ENCODE peak calls at places on chromosome 21, in eight cellular contexts. One of them, this sample, is unnamed.

GRCh38 chr21:34639882-34640788 is 25.2 kb upstream of the RCAN1 start:
- DNase-seq in fibroblast of the aortic adventitia: peak; percentile 34
- DNase-seq in testis: no peak
- DNase-seq in dorsolateral prefrontal cortex: no peak
- DNase-seq in RWPE1: no peak
- DNase-seq in foreskin fibroblast: no peak
- DNase-seq in bronchial epithelial cell: no peak
- DNase-seq in brain microvascular endothelial cell: no peak
- DNase-seq in this sample: no peak

GRCh38 chr21:15063081-15063820 is 1.5 kb downstream of the NRIP1 start:
- DNase-seq in fibroblast of the aortic adventitia: peak; percentile 36
- DNase-seq in testis: peak; percentile 34
- DNase-seq in dorsolateral prefrontal cortex: no peak
- DNase-seq in RWPE1: peak; percentile 33
- DNase-seq in foreskin fibroblast: no peak
- DNase-seq in bronchial epithelial cell: peak; percentile 84
- DNase-seq in brain microvascular endothelial cell: no peak
- DNase-seq in this sample: no peak

GRCh38 chr21:26850116-26850643 is 5.0 kb upstream of the ADAMTS1 start:
- DNase-seq in fibroblast of the aortic adventitia: peak; percentile 79
- DNase-seq in testis: no peak
- DNase-seq in dorsolateral prefrontal cortex: no peak
- DNase-seq in RWPE1: peak; percentile 13
- DNase-seq in foreskin fibroblast: no peak
- DNase-seq in bronchial epithelial cell: peak; percentile 68
- DNase-seq in brain microvascular endothelial cell: no peak
- DNase-seq in this sample: peak; percentile 48

GRCh38 chr21:25329227-25329626 is 278.1 kb downstream of the MRPL39 start:
- DNase-seq in fibroblast of the aortic adventitia: peak; percentile 95
- DNase-seq in testis: no peak
- DNase-seq in dorsolateral prefrontal cortex: no peak
- DNase-seq in RWPE1: peak; percentile 85
- DNase-seq in foreskin fibroblast: peak; percentile 66
- DNase-seq in bronchial epithelial cell: peak; percentile 75
- DNase-seq in brain microvascular endothelial cell: no peak
- DNase-seq in this sample: peak; percentile 83

GRCh38 chr21:20997633-20998455 is at the start of gene NCAM2:
- DNase-seq in fibroblast of the aortic adventitia: peak; percentile 76
- DNase-seq in testis: peak; percentile 81
- DNase-seq in dorsolateral prefrontal cortex: peak; percentile 74
- DNase-seq in RWPE1: peak; percentile 38
- DNase-seq in foreskin fibroblast: peak; percentile 80
- DNase-seq in bronchial epithelial cell: peak; percentile 4
- DNase-seq in brain microvascular endothelial cell: peak; percentile 10
- DNase-seq in this sample: peak; percentile 43

GRCh38 chr21:26120833-26121232 is 49.7 kb downstream of the APP start:
- DNase-seq in fibroblast of the aortic adventitia: no peak
- DNase-seq in testis: no peak
- DNase-seq in dorsolateral prefrontal cortex: no peak
- DNase-seq in RWPE1: peak; percentile 78
- DNase-seq in foreskin fibroblast: no peak
- DNase-seq in bronchial epithelial cell: peak; percentile 96
- DNase-seq in brain microvascular endothelial cell: no peak
- DNase-seq in this sample: no peak

GRCh38 chr21:30072496-30072895 is 94.1 kb downstream of the CLDN17 start:
- DNase-seq in fibroblast of the aortic adventitia: peak; percentile 1
- DNase-seq in testis: peak; percentile 53
- DNase-seq in dorsolateral prefrontal cortex: no peak
- DNase-seq in RWPE1: peak; percentile 44
- DNase-seq in foreskin fibroblast: no peak
- DNase-seq in bronchial epithelial cell: peak; percentile 82
- DNase-seq in brain microvascular endothelial cell: peak; percentile 45
- DNase-seq in this sample: no peak

GRCh38 chr21:34598931-34599400 is 15.9 kb downstream of the RCAN1 start:
- DNase-seq in fibroblast of the aortic adventitia: no peak
- DNase-seq in testis: no peak
- DNase-seq in dorsolateral prefrontal cortex: no peak
- DNase-seq in RWPE1: peak; percentile 72
- DNase-seq in foreskin fibroblast: no peak
- DNase-seq in bronchial epithelial cell: peak; percentile 89
- DNase-seq in brain microvascular endothelial cell: no peak
- DNase-seq in this sample: peak; percentile 21

GRCh38 chr21:30434033-30434631 is 4.1 kb downstream of the KRTAP13-4 start:
- DNase-seq in fibroblast of the aortic adventitia: peak; percentile 0
- DNase-seq in testis: peak; percentile 57
- DNase-seq in dorsolateral prefrontal cortex: no peak
- DNase-seq in RWPE1: peak; percentile 21
- DNase-seq in foreskin fibroblast: no peak
- DNase-seq in bronchial epithelial cell: peak; percentile 47
- DNase-seq in brain microvascular endothelial cell: peak; percentile 20
- DNase-seq in this sample: no peak

GRCh38 chr21:34524671-34525601 is 12.9 kb upstream of the KCNE1 start:
- DNase-seq in fibroblast of the aortic adventitia: peak; percentile 75
- DNase-seq in testis: peak; percentile 30
- DNase-seq in dorsolateral prefrontal cortex: no peak
- DNase-seq in RWPE1: no peak
- DNase-seq in foreskin fibroblast: no peak
- DNase-seq in bronchial epithelial cell: peak; percentile 57
- DNase-seq in brain microvascular endothelial cell: no peak
- DNase-seq in this sample: peak; percentile 35

GRCh38 chr21:35311985-35312384 is 262.9 kb upstream of the RUNX1 start:
- DNase-seq in fibroblast of the aortic adventitia: no peak
- DNase-seq in testis: no peak
- DNase-seq in dorsolateral prefrontal cortex: no peak
- DNase-seq in RWPE1: no peak
- DNase-seq in foreskin fibroblast: no peak
- DNase-seq in bronchial epithelial cell: no peak
- DNase-seq in brain microvascular endothelial cell: no peak
- DNase-seq in this sample: no peak

GRCh38 chr21:35226960-35227741 is 178.0 kb upstream of the RUNX1 start:
- DNase-seq in fibroblast of the aortic adventitia: no peak
- DNase-seq in testis: no peak
- DNase-seq in dorsolateral prefrontal cortex: no peak
- DNase-seq in RWPE1: no peak
- DNase-seq in foreskin fibroblast: no peak
- DNase-seq in bronchial epithelial cell: no peak
- DNase-seq in brain microvascular endothelial cell: no peak
- DNase-seq in this sample: no peak

GRCh38 chr21:36237441-36237840 is 80.8 kb downstream of the DOP1B start:
- DNase-seq in fibroblast of the aortic adventitia: no peak
- DNase-seq in testis: no peak
- DNase-seq in dorsolateral prefrontal cortex: no peak
- DNase-seq in RWPE1: peak; percentile 11
- DNase-seq in foreskin fibroblast: no peak
- DNase-seq in bronchial epithelial cell: peak; percentile 96
- DNase-seq in brain microvascular endothelial cell: no peak
- DNase-seq in this sample: no peak

GRCh38 chr21:24824209-24824608 is 783.1 kb downstream of the MRPL39 start:
- DNase-seq in fibroblast of the aortic adventitia: no peak
- DNase-seq in testis: no peak
- DNase-seq in dorsolateral prefrontal cortex: no peak
- DNase-seq in RWPE1: no peak
- DNase-seq in foreskin fibroblast: no peak
- DNase-seq in bronchial epithelial cell: no peak
- DNase-seq in brain microvascular endothelial cell: no peak
- DNase-seq in this sample: no peak

GRCh38 chr21:35940074-35940927 is 120.0 kb downstream of the SETD4 start:
- DNase-seq in fibroblast of the aortic adventitia: peak; percentile 89
- DNase-seq in testis: peak; percentile 72
- DNase-seq in dorsolateral prefrontal cortex: no peak
- DNase-seq in RWPE1: peak; percentile 51
- DNase-seq in foreskin fibroblast: peak; percentile 74
- DNase-seq in bronchial epithelial cell: peak; percentile 69
- DNase-seq in brain microvascular endothelial cell: peak; percentile 58
- DNase-seq in this sample: peak; percentile 75

GRCh38 chr21:33441489-33442477 is 38.0 kb downstream of the TMEM50B start:
- DNase-seq in fibroblast of the aortic adventitia: peak; percentile 82
- DNase-seq in testis: no peak
- DNase-seq in dorsolateral prefrontal cortex: no peak
- DNase-seq in RWPE1: peak; percentile 73
- DNase-seq in foreskin fibroblast: peak; percentile 52
- DNase-seq in bronchial epithelial cell: peak; percentile 92
- DNase-seq in brain microvascular endothelial cell: peak; percentile 90
- DNase-seq in this sample: peak; percentile 65

GRCh38 chr21:25561668-25562641 is 45.3 kb downstream of the MRPL39 start:
- DNase-seq in fibroblast of the aortic adventitia: peak; percentile 73
- DNase-seq in testis: peak; percentile 37
- DNase-seq in dorsolateral prefrontal cortex: no peak
- DNase-seq in RWPE1: peak; percentile 45
- DNase-seq in foreskin fibroblast: peak; percentile 76
- DNase-seq in bronchial epithelial cell: peak; percentile 29
- DNase-seq in brain microvascular endothelial cell: peak; percentile 66
- DNase-seq in this sample: peak; percentile 65

GRCh38 chr21:15986277-15986676 is 256.5 kb downstream of the USP25 start:
- DNase-seq in fibroblast of the aortic adventitia: peak; percentile 46
- DNase-seq in testis: no peak
- DNase-seq in dorsolateral prefrontal cortex: no peak
- DNase-seq in RWPE1: no peak
- DNase-seq in foreskin fibroblast: no peak
- DNase-seq in bronchial epithelial cell: no peak
- DNase-seq in brain microvascular endothelial cell: peak; percentile 22
- DNase-seq in this sample: no peak

GRCh38 chr21:34554227-34554626 is 42.2 kb upstream of the KCNE1 start:
- DNase-seq in fibroblast of the aortic adventitia: no peak
- DNase-seq in testis: no peak
- DNase-seq in dorsolateral prefrontal cortex: no peak
- DNase-seq in RWPE1: no peak
- DNase-seq in foreskin fibroblast: no peak
- DNase-seq in bronchial epithelial cell: no peak
- DNase-seq in brain microvascular endothelial cell: no peak
- DNase-seq in this sample: no peak

GRCh38 chr21:16829532-16829931 is 683.3 kb upstream of the CXADR start:
- DNase-seq in fibroblast of the aortic adventitia: no peak
- DNase-seq in testis: no peak
- DNase-seq in dorsolateral prefrontal cortex: no peak
- DNase-seq in RWPE1: no peak
- DNase-seq in foreskin fibroblast: no peak
- DNase-seq in bronchial epithelial cell: no peak
- DNase-seq in brain microvascular endothelial cell: no peak
- DNase-seq in this sample: no peak

GRCh38 chr21:35352066-35352770 is 303.1 kb upstream of the RUNX1 start:
- DNase-seq in fibroblast of the aortic adventitia: peak; percentile 84
- DNase-seq in testis: no peak
- DNase-seq in dorsolateral prefrontal cortex: no peak
- DNase-seq in RWPE1: no peak
- DNase-seq in foreskin fibroblast: peak; percentile 41
- DNase-seq in bronchial epithelial cell: peak; percentile 89
- DNase-seq in brain microvascular endothelial cell: peak; percentile 55
- DNase-seq in this sample: peak; percentile 27

GRCh38 chr21:27301216-27301615 is 334.3 kb upstream of the ADAMTS5 start:
- DNase-seq in fibroblast of the aortic adventitia: peak; percentile 74
- DNase-seq in testis: no peak
- DNase-seq in dorsolateral prefrontal cortex: no peak
- DNase-seq in RWPE1: no peak
- DNase-seq in foreskin fibroblast: peak; percentile 26
- DNase-seq in bronchial epithelial cell: no peak
- DNase-seq in brain microvascular endothelial cell: no peak
- DNase-seq in this sample: no peak

DNA sequence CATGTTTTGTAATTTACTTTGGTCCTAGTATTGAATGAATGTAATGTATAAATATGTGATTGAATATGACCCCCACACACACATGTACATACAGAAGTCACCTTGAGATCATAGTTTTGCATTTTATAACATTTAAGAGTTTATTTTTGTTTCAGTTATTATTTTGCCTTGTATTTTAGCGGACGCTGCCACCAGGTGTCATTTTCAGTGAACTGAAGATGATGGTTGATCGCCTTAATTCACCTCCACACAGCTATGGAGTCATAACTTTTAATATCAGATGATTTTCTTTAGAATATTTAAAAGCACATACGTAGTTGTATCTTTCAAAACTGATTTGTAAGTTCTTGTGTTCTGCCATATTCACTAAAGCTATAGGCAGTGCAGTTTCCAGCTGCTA is 130.4 kb downstream of the DYRK1A start:
- DNase-seq in fibroblast of the aortic adventitia: peak; percentile 30
- DNase-seq in testis: no peak
- DNase-seq in dorsolateral prefrontal cortex: no peak
- DNase-seq in RWPE1: no peak
- DNase-seq in foreskin fibroblast: no peak
- DNase-seq in bronchial epithelial cell: no peak
- DNase-seq in brain microvascular endothelial cell: no peak
- DNase-seq in this sample: no peak
- TF ChIP-seq CTCF in fibroblast of the aortic adventitia: peak; percentile 16
- TF ChIP-seq CTCF in testis: peak; percentile 18
- TF ChIP-seq CTCF in dorsolateral prefrontal cortex: peak; percentile 17
- TF ChIP-seq CTCF in RWPE1: peak; percentile 33
- TF ChIP-seq CTCF in foreskin fibroblast: peak; percentile 6
- TF ChIP-seq CTCF in bronchial epithelial cell: no peak
- TF ChIP-seq CTCF in brain microvascular endothelial cell: no peak
- TF ChIP-seq CTCF in this sample: peak; percentile 64

DNA sequence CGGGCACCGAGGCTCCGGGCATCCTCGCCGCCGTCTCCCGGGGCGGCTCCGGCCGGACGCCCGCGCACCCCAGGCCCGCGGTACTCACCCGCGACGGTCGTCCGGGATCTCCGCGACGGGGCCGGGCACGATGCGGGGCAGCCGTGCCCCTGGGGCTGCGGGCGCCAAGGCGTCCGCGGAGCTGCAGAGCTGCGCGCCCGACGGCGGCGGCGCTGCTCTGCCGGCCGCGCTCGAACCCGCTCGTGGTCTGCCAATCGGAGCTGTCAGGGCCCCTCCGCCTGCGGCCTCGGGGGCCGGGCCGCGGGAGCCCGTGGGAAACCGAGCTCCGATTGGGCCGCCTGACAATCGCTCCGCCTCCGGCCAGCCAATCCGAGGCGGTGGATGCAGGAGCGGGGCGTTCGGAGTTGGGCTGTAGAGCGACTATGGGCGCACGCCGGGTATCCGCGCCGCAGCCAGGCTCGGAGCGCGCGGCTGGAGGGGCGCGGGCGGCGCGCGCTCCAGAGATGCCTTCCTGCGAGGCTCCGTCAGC is 100.6 kb upstream of the SOD1 start:
- DNase-seq in fibroblast of the aortic adventitia: peak; percentile 80
- DNase-seq in testis: peak; percentile 96
- DNase-seq in dorsolateral prefrontal cortex: peak; percentile 91
- DNase-seq in RWPE1: peak; percentile 96
- DNase-seq in foreskin fibroblast: peak; percentile 71
- DNase-seq in bronchial epithelial cell: peak; percentile 83
- DNase-seq in brain microvascular endothelial cell: peak; percentile 96
- DNase-seq in this sample: no peak
- TF ChIP-seq CTCF in fibroblast of the aortic adventitia: no peak
- TF ChIP-seq CTCF in testis: peak; percentile 43
- TF ChIP-seq CTCF in dorsolateral prefrontal cortex: peak; percentile 41
- TF ChIP-seq CTCF in RWPE1: peak; percentile 54
- TF ChIP-seq CTCF in foreskin fibroblast: no peak
- TF ChIP-seq CTCF in bronchial epithelial cell: no peak
- TF ChIP-seq CTCF in brain microvascular endothelial cell: no peak
- TF ChIP-seq CTCF in this sample: no peak

GRCh38 chr21:17900281-17900989 is 81.3 kb upstream of the C21orf91 start:
- DNase-seq in fibroblast of the aortic adventitia: no peak
- DNase-seq in testis: peak; percentile 37
- DNase-seq in dorsolateral prefrontal cortex: no peak
- DNase-seq in RWPE1: no peak
- DNase-seq in foreskin fibroblast: no peak
- DNase-seq in bronchial epithelial cell: no peak
- DNase-seq in brain microvascular endothelial cell: no peak
- DNase-seq in this sample: no peak
- TF ChIP-seq CTCF in fibroblast of the aortic adventitia: no peak
- TF ChIP-seq CTCF in testis: no peak
- TF ChIP-seq CTCF in dorsolateral prefrontal cortex: no peak
- TF ChIP-seq CTCF in RWPE1: no peak
- TF ChIP-seq CTCF in foreskin fibroblast: no peak
- TF ChIP-seq CTCF in bronchial epithelial cell: no peak
- TF ChIP-seq CTCF in brain microvascular endothelial cell: no peak
- TF ChIP-seq CTCF in this sample: no peak

GRCh38 chr21:38380391-38381137 is 117.7 kb downstream of the ERG start:
- DNase-seq in fibroblast of the aortic adventitia: peak; percentile 72
- DNase-seq in testis: no peak
- DNase-seq in dorsolateral prefrontal cortex: no peak
- DNase-seq in RWPE1: peak; percentile 30
- DNase-seq in foreskin fibroblast: no peak
- DNase-seq in bronchial epithelial cell: peak; percentile 21
- DNase-seq in brain microvascular endothelial cell: peak; percentile 26
- DNase-seq in this sample: peak; percentile 33
- TF ChIP-seq CTCF in fibroblast of the aortic adventitia: peak; percentile 47
- TF ChIP-seq CTCF in testis: peak; percentile 25
- TF ChIP-seq CTCF in dorsolateral prefrontal cortex: no peak
- TF ChIP-seq CTCF in RWPE1: peak; percentile 15
- TF ChIP-seq CTCF in foreskin fibroblast: peak; percentile 17
- TF ChIP-seq CTCF in bronchial epithelial cell: no peak
- TF ChIP-seq CTCF in brain microvascular endothelial cell: peak; percentile 44
- TF ChIP-seq CTCF in this sample: peak; percentile 72